ENCODE peak calls at places on chromosome 3, in eight cellular contexts. S is GM12865; E is fibroblast of lung; O is PC-9; D is iPS DF 6.9; Y is CD4-positive, alpha-beta memory T cell; V is T-cell; A is amygdala. F is an unnamed sample.

GRCh38 chr3:129648331-129648730 is 41.9 kb upstream of the PLXND1 start:
- DNase-seq in S (no peak), E (no peak), O (no peak), D (no peak), Y (no peak), V (no peak), A (no peak), F (no peak)

GRCh38 chr3:195540031-195540430 is 3.1 kb downstream of the PPP1R2 start:
- DNase-seq in S (peak), E (no peak), O (no peak), D (no peak), Y (no peak), V (no peak), A (no peak), F (no peak)

GRCh38 chr3:146465713-146466465 is 3.5 kb downstream of the PLSCR2 start:
- DNase-seq in S (no peak), E (no peak), O (no peak), D (no peak), Y (no peak), V (no peak), A (no peak), F (no peak)

GRCh38 chr3:18111702-18112311 is 313.3 kb downstream of the SATB1 start:
- DNase-seq in S (peak), E (peak), O (peak), D (no peak), Y (no peak), V (no peak), A (no peak), F (peak)

GRCh38 chr3:41900265-41900664 is 61.6 kb downstream of the ULK4 start:
- DNase-seq in S (no peak), E (peak), O (peak), D (no peak), Y (no peak), V (no peak), A (no peak), F (no peak)

GRCh38 chr3:36477655-36478054 is 97.4 kb downstream of the STAC start:
- DNase-seq in S (no peak), E (no peak), O (no peak), D (no peak), Y (no peak), V (no peak), A (no peak), F (no peak)

GRCh38 chr3:9826815-9827574 is 16.8 kb downstream of the RPUSD3 start:
- DNase-seq in S (peak), E (no peak), O (no peak), D (no peak), Y (no peak), V (no peak), A (no peak), F (peak)

GRCh38 chr3:99503350-99503749 is 135.0 kb upstream of the COL8A1 start:
- DNase-seq in S (no peak), E (peak), O (no peak), D (no peak), Y (no peak), V (no peak), A (no peak), F (no peak)

GRCh38 chr3:122929576-122930365 is 97.8 kb downstream of the SEMA5B start:
- DNase-seq in S (no peak), E (no peak), O (no peak), D (no peak), Y (no peak), V (no peak), A (no peak), F (no peak)

GRCh38 chr3:124201786-124202185 is 209.9 kb upstream of the ROPN1 start:
- DNase-seq in S (no peak), E (no peak), O (no peak), D (no peak), Y (no peak), V (no peak), A (no peak), F (no peak)

GRCh38 chr3:64392001-64392400 is 166.7 kb upstream of the PRICKLE2 start:
- DNase-seq in S (no peak), E (peak), O (no peak), D (no peak), Y (no peak), V (no peak), A (no peak), F (no peak)

GRCh38 chr3:184262166-184262926 is 993 bp upstream of the CAMK2N2 start:
- DNase-seq in S (no peak), E (no peak), O (no peak), D (no peak), Y (no peak), V (no peak), A (no peak), F (no peak)

GRCh38 chr3:331881-332280 is 135.3 kb downstream of the CHL1 start:
- DNase-seq in S (no peak), E (peak), O (no peak), D (no peak), Y (no peak), V (no peak), A (no peak), F (no peak)

GRCh38 chr3:160401301-160402095 is 2.0 kb downstream of the SMC4 start:
- DNase-seq in S (peak), E (peak), O (peak), D (no peak), Y (peak), V (no peak), A (no peak), F (peak)

GRCh38 chr3:42061711-42062408 is 29.3 kb upstream of the TRAK1 start:
- DNase-seq in S (no peak), E (peak), O (peak), D (no peak), Y (no peak), V (no peak), A (no peak), F (no peak)

GRCh38 chr3:25945836-25946235 is 155.9 kb downstream of the OXSM start:
- DNase-seq in S (no peak), E (no peak), O (no peak), D (no peak), Y (no peak), V (no peak), A (no peak), F (no peak)